ENCODE peak calls at places on chromosomes 12 and 14, in seven cellular contexts. G is SK-N-SH, W is PC-3, Z is GM23338, X is MM.1S, C is GM23248, A is PC-9. K is an unnamed sample. For H3F3A, the result is how much of the 10 kb centered on the place peaks cover.

GRCh38 chr12:115103884-115104883 is 420.2 kb upstream of the TBX3 start:
- DNase-seq in G (no peak), W (no peak), Z (no peak), X (no peak), C (no peak), A (peak), K (no peak)

GRCh38 chr12:1491983-1492697 is 102.2 kb downstream of the FBXL14 start:
- DNase-seq in G (no peak), W (no peak), Z (no peak), X (no peak), C (no peak), A (no peak), K (no peak)

GRCh38 chr14:95993768-95994592 is 45.2 kb upstream of the C14orf132 start:
- DNase-seq in G (peak), W (peak), Z (peak), X (peak), C (peak), A (no peak), K (peak)

GRCh38 chr12:127239781-127240180 is 1027.2 kb upstream of the TMEM132C start:
- DNase-seq in G (no peak), W (no peak), Z (no peak), X (no peak), C (no peak), A (no peak), K (no peak)

GRCh38 chr12:22228022-22228875 is 106.3 kb downstream of the ST8SIA1 start:
- DNase-seq in G (no peak), W (no peak), Z (no peak), X (no peak), C (peak), A (no peak), K (no peak)

GRCh38 chr14:96150214-96150613 is 54.4 kb upstream of the BDKRB2 start:
- DNase-seq in G (no peak), W (no peak), Z (no peak), X (no peak), C (no peak), A (no peak), K (no peak)

GRCh38 chr12:43964966-43965365 is 129.1 kb downstream of the TMEM117 start:
- DNase-seq in G (no peak), W (no peak), Z (no peak), X (no peak), C (peak), A (no peak), K (no peak)

GRCh38 chr14:99732436-99733220 is 48.5 kb downstream of the CYP46A1 start:
- DNase-seq in G (no peak), W (no peak), Z (no peak), X (no peak), C (no peak), A (no peak), K (no peak)

GRCh38 chr14:67240168-67240932 is 885 bp upstream of the PALS1 start:
- DNase-seq in G (peak), W (peak), Z (peak), X (peak), C (peak), A (no peak), K (peak)

GRCh38 chr14:63205281-63205575 is 985 bp downstream of the RHOJ start:
- DNase-seq in G (no peak), W (no peak), Z (no peak), X (no peak), C (peak), A (no peak), K (no peak)

GRCh38 chr12:69343357-69343756 is 4.8 kb upstream of the LYZ start:
- DNase-seq in G (no peak), W (no peak), Z (no peak), X (no peak), C (no peak), A (no peak), K (no peak)

GRCh38 chr14:29274890-29275651 is 508.5 kb downstream of the FOXG1 start:
- DNase-seq in G (no peak), W (peak), Z (no peak), X (no peak), C (no peak), A (no peak), K (no peak)

GRCh38 chr12:34393821-34394150 is 371.5 kb downstream of the ALG10 start:
- DNase-seq in G (peak), W (no peak), Z (no peak), X (no peak), C (no peak), A (no peak), K (no peak)

GRCh38 chr14:50835280-50835679 is 4.3 kb upstream of the NIN start:
- DNase-seq in G (no peak), W (no peak), Z (no peak), X (peak), C (peak), A (no peak), K (no peak)

GRCh38 chr12:50066402-50066801 is 9.0 kb downstream of the ASIC1 start:
- DNase-seq in G (no peak), W (no peak), Z (peak), X (no peak), C (peak), A (peak), K (peak)

GRCh38 chr14:91911474-91912032 is 35.9 kb downstream of the FBLN5 start:
- DNase-seq in G (peak), W (peak), Z (peak), X (peak), C (peak), A (no peak), K (peak)

GRCh38 chr14:78690836-78691235 is 520.7 kb downstream of the NRXN3 start:
- DNase-seq in G (no peak), W (no peak), Z (no peak), X (no peak), C (peak), A (no peak), K (no peak)

GRCh38 chr12:114668151-114668891 is 15.7 kb downstream of the TBX3 start:
- DNase-seq in G (peak), W (peak), Z (peak), X (peak), C (peak), A (peak), K (peak)

GRCh38 chr14:80215756-80216581 is 4.7 kb upstream of the DIO2 start:
- DNase-seq in G (no peak), W (peak), Z (peak), X (no peak), C (peak), A (no peak), K (peak)

GRCh38 chr12:26701604-26702215 is 131.3 kb downstream of the ITPR2 start:
- DNase-seq in G (peak), W (peak), Z (peak), X (peak), C (peak), A (peak), K (peak)

GRCh38 chr14:80664576-80664975 is 277.0 kb downstream of the CEP128 start:
- DNase-seq in G (no peak), W (peak), Z (no peak), X (no peak), C (no peak), A (no peak), K (no peak)

GRCh38 chr12:28500373-28501024 is 310.2 kb downstream of the CCDC91 start:
- DNase-seq in G (no peak), W (peak), Z (no peak), X (no peak), C (peak), A (no peak), K (no peak)

GRCh38 chr12:124739953-124740561 is 123.6 kb downstream of the SCARB1 start:
- DNase-seq in G (no peak), W (no peak), Z (no peak), X (no peak), C (no peak), A (no peak), K (no peak)

GRCh38 chr12:109678732-109679131 is 34.9 kb upstream of the FAM222A start:
- DNase-seq in G (peak), W (no peak), Z (no peak), X (no peak), C (no peak), A (no peak), K (peak)

GRCh38 chr14:57533214-57533613 is 39.6 kb upstream of the CCDC198 start:
- DNase-seq in G (no peak), W (peak), Z (peak), X (peak), C (peak), A (no peak), K (peak)

GRCh38 chr14:91244501-91244901 is at the start of gene GPR68:
- DNase-seq in G (peak), W (no peak), Z (peak), X (no peak), C (peak), A (no peak), K (peak)

GRCh38 chr12:3176754-3177153 is 99.6 kb downstream of the TSPAN9 start:
- DNase-seq in G (no peak), W (no peak), Z (no peak), X (no peak), C (no peak), A (no peak), K (no peak)

GRCh38 chr12:30243426-30243825 is 452.2 kb downstream of the IPO8 start:
- DNase-seq in G (peak), W (no peak), Z (no peak), X (no peak), C (no peak), A (no peak), K (no peak)

GRCh38 chr14:59283380-59283779 is 94.9 kb downstream of the DAAM1 start:
- DNase-seq in G (no peak), W (peak), Z (no peak), X (no peak), C (peak), A (peak), K (no peak)

GRCh38 chr12:42273706-42274105 is 35.7 kb upstream of the YAF2 start:
- DNase-seq in G (no peak), W (no peak), Z (no peak), X (no peak), C (no peak), A (no peak), K (no peak)

GRCh38 chr14:57512221-57512620 is 18.6 kb upstream of the CCDC198 start:
- DNase-seq in G (no peak), W (no peak), Z (no peak), X (no peak), C (no peak), A (no peak), K (no peak)

GRCh38 chr12:21759737-21760136 is 14.8 kb downstream of the KCNJ8 start:
- DNase-seq in G (no peak), W (no peak), Z (no peak), X (no peak), C (no peak), A (no peak), K (no peak)

GRCh38 chr12:25074954-25075353 is 120.0 kb downstream of the DNAI7 start:
- DNase-seq in G (no peak), W (no peak), Z (no peak), X (no peak), C (no peak), A (no peak), K (no peak)
- H3F3A ChIP-seq in G (under half), W (under half), Z (under half), X (under half), C (under half), A (under half), K (under half)

GRCh38 chr12:111107392-111108178 is 187.2 kb upstream of the MYL2 start:
- DNase-seq in G (no peak), W (no peak), Z (no peak), X (no peak), C (no peak), A (no peak), K (no peak)
- H3F3A ChIP-seq in G (under half), W (under half), Z (under half), X (under half), C (under half), A (under half), K (under half)

GRCh38 chr14:68583527-68584275 is 209.2 kb downstream of the ZFP36L1 start:
- DNase-seq in G (no peak), W (no peak), Z (no peak), X (no peak), C (no peak), A (no peak), K (no peak)
- H3F3A ChIP-seq in G (under half), W (under half), Z (under half), X (under half), C (under half), A (under half), K (under half)

DNA sequence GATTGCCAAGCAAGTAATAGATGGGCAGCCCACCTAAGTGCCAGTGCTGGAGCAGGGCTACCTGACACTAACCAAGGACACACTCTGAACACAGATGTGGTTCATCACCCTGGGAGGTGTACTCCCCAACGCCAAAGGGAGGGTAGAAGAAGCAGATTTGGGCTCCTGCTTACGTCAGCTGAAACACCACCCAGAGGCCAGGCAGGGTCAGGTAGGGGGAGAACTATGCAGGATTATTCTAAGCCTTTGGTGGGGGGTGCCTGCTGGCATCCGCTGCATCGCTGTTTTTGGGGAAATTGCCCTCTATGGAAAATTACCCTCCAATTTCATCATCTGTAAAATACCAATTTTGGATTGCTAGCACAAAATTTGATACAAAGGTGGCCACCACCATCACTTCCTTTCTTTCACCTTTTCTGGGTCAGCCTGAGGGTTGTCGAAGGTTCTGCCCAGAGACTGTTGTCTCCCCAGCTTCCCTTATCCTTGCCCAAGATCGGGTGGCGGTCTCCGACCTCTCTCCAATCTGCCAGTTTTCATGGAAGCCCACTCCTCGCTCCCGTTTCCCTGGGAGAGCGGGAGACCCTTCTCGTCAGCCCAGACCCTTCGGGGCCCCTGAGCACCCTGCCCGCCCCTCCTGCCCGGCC is 535 bp downstream of the BIN2 start:
- DNase-seq in G (no peak), W (no peak), Z (no peak), X (peak), C (no peak), A (no peak), K (no peak)
- H3F3A ChIP-seq in G (under half), W (under half), Z (under half), X (half or more), C (under half), A (half or more), K (under half)

DNA sequence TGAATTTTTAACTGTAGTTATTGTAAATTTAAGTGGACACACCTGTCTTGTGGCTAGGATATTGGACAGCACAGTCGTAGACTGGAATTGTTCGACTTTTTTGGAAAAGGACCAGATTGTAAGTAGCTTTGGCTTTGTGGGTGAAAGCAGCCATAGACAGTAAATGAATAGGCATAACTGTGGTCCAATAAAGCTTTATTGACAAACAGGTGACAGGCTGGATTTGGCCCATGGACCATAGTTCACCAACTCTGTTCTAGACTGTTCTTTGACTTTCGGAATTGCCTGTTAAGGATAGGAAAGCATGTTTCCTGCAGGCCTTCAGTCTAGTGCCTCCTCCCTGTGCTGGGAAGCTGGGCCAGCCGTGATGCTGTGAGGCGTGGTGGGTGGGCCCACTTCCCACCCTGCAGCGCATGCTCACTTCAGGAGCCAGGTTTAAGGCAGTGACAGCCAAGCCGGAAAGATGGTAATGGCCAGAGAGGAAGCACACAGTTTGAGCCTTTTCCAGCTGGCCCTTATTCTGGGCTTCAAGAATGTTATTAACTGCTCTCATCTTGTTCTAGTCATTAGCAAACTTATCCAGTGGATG is 51.8 kb downstream of the PPP2R5C start:
- DNase-seq in G (no peak), W (no peak), Z (no peak), X (no peak), C (peak), A (no peak), K (no peak)
- H3F3A ChIP-seq in G (under half), W (under half), Z (under half), X (under half), C (under half), A (under half), K (under half)

GRCh38 chr14:103700753-103701490 is 14.3 kb downstream of the XRCC3 start:
- DNase-seq in G (no peak), W (no peak), Z (no peak), X (no peak), C (no peak), A (no peak), K (no peak)

GRCh38 chr14:103698380-103699260 is 16.6 kb downstream of the XRCC3 start:
- DNase-seq in G (no peak), W (peak), Z (no peak), X (no peak), C (no peak), A (no peak), K (no peak)

GRCh38 chr14:103702095-103702494 is 13.2 kb downstream of the XRCC3 start:
- DNase-seq in G (no peak), W (no peak), Z (no peak), X (no peak), C (no peak), A (no peak), K (no peak)

GRCh38 chr14:103699261-103699661 is 16.0 kb downstream of the XRCC3 start:
- DNase-seq in G (no peak), W (no peak), Z (no peak), X (no peak), C (no peak), A (no peak), K (no peak)

GRCh38 chr14:103699901-103700752 is 15.1 kb downstream of the XRCC3 start:
- DNase-seq in G (no peak), W (no peak), Z (no peak), X (no peak), C (peak), A (no peak), K (no peak)
- H3F3A ChIP-seq in G (under half), W (under half), Z (under half), X (under half), C (under half), A (half or more), K (under half)

DNA sequence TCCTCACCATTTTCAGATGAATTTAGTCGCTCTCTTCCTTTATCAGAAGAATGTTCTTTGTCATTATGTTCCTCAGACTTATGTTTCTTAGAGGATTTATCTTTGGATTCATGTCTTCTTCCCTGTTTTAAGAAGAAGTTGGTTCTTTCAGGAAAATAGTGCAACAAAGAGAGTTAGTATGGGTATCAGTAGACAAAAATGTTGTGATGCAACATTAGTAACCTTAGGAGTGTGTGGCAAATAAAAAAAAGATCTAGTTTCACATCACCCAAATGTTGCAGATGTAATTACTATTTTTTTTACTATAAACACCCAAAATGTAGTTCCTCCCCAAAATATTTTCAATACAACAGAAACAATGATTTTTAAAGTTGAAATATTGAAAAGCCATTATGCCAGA is 7.8 kb downstream of the RSRC2 start:
- DNase-seq in G (no peak), W (no peak), Z (no peak), X (no peak), C (peak), A (no peak), K (no peak)
- H3F3A ChIP-seq in G (half or more), W (under half), Z (under half), X (under half), C (half or more), A (half or more), K (half or more)

GRCh38 chr12:53567961-53568360 is 58.2 kb downstream of the ATF7 start:
- DNase-seq in G (no peak), W (no peak), Z (no peak), X (no peak), C (peak), A (no peak), K (no peak)
- H3F3A ChIP-seq in G (under half), W (under half), Z (under half), X (under half), C (under half), A (under half), K (under half)

GRCh38 chr12:6535960-6536847 is 1.9 kb downstream of the GAPDH start:
- DNase-seq in G (no peak), W (no peak), Z (no peak), X (no peak), C (peak), A (no peak), K (no peak)

GRCh38 chr12:6536894-6537579 is 2.7 kb downstream of the GAPDH start:
- DNase-seq in G (no peak), W (no peak), Z (no peak), X (no peak), C (peak), A (peak), K (no peak)

GRCh38 chr12:6539276-6540134 is 5.2 kb downstream of the GAPDH start:
- DNase-seq in G (peak), W (peak), Z (peak), X (no peak), C (peak), A (no peak), K (peak)

GRCh38 chr12:6540181-6540877 is 6.0 kb downstream of the GAPDH start:
- DNase-seq in G (peak), W (peak), Z (peak), X (no peak), C (peak), A (peak), K (peak)

GRCh38 chr12:6538420-6539275 is 4.3 kb downstream of the GAPDH start:
- DNase-seq in G (peak), W (peak), Z (peak), X (peak), C (peak), A (no peak), K (no peak)
- H3F3A ChIP-seq in G (half or more), W (under half), Z (half or more), X (half or more), C (half or more), A (half or more), K (half or more)

K was measured in neural progenitor cell.